ENCODE peak calls at places on chromosomes 13 and 19, in eight cellular contexts. R is AG08396; C is activated effector memory CD4-positive, alpha-beta T cell treated with Interleukin-2 at 50 U/mL for 16 hours; X is neuronal stem cell; M is fibroblast of the aortic adventitia; O is NCI-H2029; E is naive thymus-derived CD8-positive, alpha-beta T cell; U is activated CD4-positive, alpha-beta T cell treated with anti-CD3 and anti-CD28 coated beads for 48 hours. G is an unnamed sample.

GRCh38 chr19:1746401-1747284 is 6.7 kb upstream of the ONECUT3 start:
- DNase-seq in R (peak), C (no peak), X (no peak), M (peak), O (no peak), E (no peak), U (no peak), G (peak)

GRCh38 chr19:41223431-41224234 is 4.6 kb downstream of the AXL start:
- DNase-seq in R (peak), C (no peak), X (peak), M (peak), O (no peak), E (no peak), U (no peak), G (no peak)

GRCh38 chr13:113457510-113457909 is 4.2 kb upstream of the ADPRHL1 start:
- DNase-seq in R (no peak), C (no peak), X (no peak), M (no peak), O (no peak), E (no peak), U (no peak), G (no peak)

GRCh38 chr19:22491746-22492145 is 69.6 kb upstream of the ZNF98 start:
- DNase-seq in R (no peak), C (no peak), X (no peak), M (no peak), O (no peak), E (no peak), U (no peak), G (no peak)

GRCh38 chr13:23621316-23621645 is 51.1 kb downstream of the TNFRSF19 start:
- DNase-seq in R (peak), C (no peak), X (no peak), M (peak), O (no peak), E (no peak), U (peak), G (no peak)

GRCh38 chr19:38321646-38322323 is 2.1 kb downstream of the KCNK6 start:
- DNase-seq in R (peak), C (no peak), X (no peak), M (peak), O (no peak), E (no peak), U (no peak), G (no peak)

GRCh38 chr19:37594982-37595382 is 306 bp downstream of the ZNF540 start:
- DNase-seq in R (peak), C (peak), X (no peak), M (no peak), O (peak), E (no peak), U (peak), G (no peak)

GRCh38 chr13:113053376-113053775 is 52.2 kb upstream of the F7 start:
- DNase-seq in R (no peak), C (no peak), X (no peak), M (no peak), O (no peak), E (no peak), U (no peak), G (no peak)

GRCh38 chr19:41305923-41306322 is 4.0 kb upstream of the CCDC97 start:
- DNase-seq in R (no peak), C (no peak), X (no peak), M (no peak), O (no peak), E (no peak), U (no peak), G (no peak)

GRCh38 chr13:38421590-38422560 is 72.2 kb downstream of the UFM1 start:
- DNase-seq in R (no peak), C (no peak), X (no peak), M (no peak), O (no peak), E (no peak), U (no peak), G (no peak)

GRCh38 chr19:14479985-14480694 is 5.0 kb upstream of the PTGER1 start:
- DNase-seq in R (peak), C (peak), X (peak), M (no peak), O (peak), E (peak), U (peak), G (peak)

GRCh38 chr19:2332341-2333026 is 4.0 kb downstream of the SPPL2B start:
- DNase-seq in R (no peak), C (peak), X (no peak), M (no peak), O (no peak), E (peak), U (peak), G (peak)

GRCh38 chr19:48296963-48297734 is 27.3 kb downstream of the ZNF114 start:
- DNase-seq in R (no peak), C (no peak), X (no peak), M (no peak), O (no peak), E (no peak), U (no peak), G (no peak)

GRCh38 chr19:53999694-54000093 is 8.3 kb downstream of the CACNG6 start:
- DNase-seq in R (no peak), C (no peak), X (no peak), M (no peak), O (no peak), E (no peak), U (no peak), G (no peak)

GRCh38 chr19:579842-580155 is 7.4 kb downstream of the BSG start:
- DNase-seq in R (no peak), C (no peak), X (no peak), M (no peak), O (no peak), E (no peak), U (no peak), G (no peak)

GRCh38 chr13:40514797-40515196 is 151.6 kb downstream of the FOXO1 start:
- DNase-seq in R (no peak), C (no peak), X (no peak), M (no peak), O (no peak), E (no peak), U (no peak), G (no peak)

GRCh38 chr13:89862691-89863036 is 1484.8 kb upstream of the MIR17HG start:
- DNase-seq in R (no peak), C (no peak), X (no peak), M (no peak), O (no peak), E (no peak), U (no peak), G (no peak)

GRCh38 chr19:46082728-46083050 is 41.8 kb downstream of the IGFL3 start:
- DNase-seq in R (no peak), C (no peak), X (no peak), M (no peak), O (no peak), E (no peak), U (no peak), G (no peak)

GRCh38 chr13:109332501-109333499 is 453.6 kb downstream of the IRS2 start:
- DNase-seq in R (no peak), C (no peak), X (no peak), M (no peak), O (peak), E (no peak), U (no peak), G (no peak)

GRCh38 chr19:13045812-13046211 is 50.5 kb downstream of the NFIX start:
- DNase-seq in R (no peak), C (no peak), X (no peak), M (peak), O (no peak), E (no peak), U (no peak), G (no peak)

GRCh38 chr13:111853766-111854165 is 213.2 kb upstream of the SOX1 start:
- DNase-seq in R (no peak), C (no peak), X (no peak), M (no peak), O (peak), E (no peak), U (no peak), G (no peak)

GRCh38 chr19:746208-746819 is 4.6 kb upstream of the MISP start:
- DNase-seq in R (no peak), C (no peak), X (no peak), M (no peak), O (no peak), E (no peak), U (no peak), G (no peak)

GRCh38 chr13:51380269-51380668 is 40.8 kb downstream of the SERPINE3 start:
- DNase-seq in R (no peak), C (no peak), X (no peak), M (peak), O (peak), E (no peak), U (no peak), G (no peak)

GRCh38 chr13:114225610-114226009 is 9.1 kb upstream of the CDC16 start:
- DNase-seq in R (no peak), C (no peak), X (no peak), M (no peak), O (no peak), E (peak), U (peak), G (no peak)

GRCh38 chr13:113560645-113561416 is 23.7 kb upstream of the TFDP1 start:
- DNase-seq in R (no peak), C (no peak), X (no peak), M (no peak), O (no peak), E (no peak), U (no peak), G (no peak)

GRCh38 chr13:50074843-50075242 is 59.6 kb downstream of the KCNRG start:
- DNase-seq in R (no peak), C (no peak), X (no peak), M (peak), O (no peak), E (no peak), U (no peak), G (no peak)

GRCh38 chr19:10402441-10403038 is 802 bp downstream of the CDC37 start:
- DNase-seq in R (peak), C (no peak), X (no peak), M (peak), O (no peak), E (no peak), U (no peak), G (peak)

GRCh38 chr13:59201836-59202235 is 961.9 kb downstream of the DIAPH3 start:
- DNase-seq in R (no peak), C (no peak), X (no peak), M (no peak), O (no peak), E (no peak), U (no peak), G (peak)

GRCh38 chr13:27599845-27600553 is 20.3 kb downstream of the LNX2 start:
- DNase-seq in R (peak), C (no peak), X (no peak), M (peak), O (no peak), E (no peak), U (no peak), G (peak)

GRCh38 chr13:33184131-33184485 is 101.4 kb downstream of the STARD13 start:
- DNase-seq in R (no peak), C (no peak), X (no peak), M (no peak), O (no peak), E (no peak), U (no peak), G (no peak)

GRCh38 chr19:55400281-55401087 is 7.1 kb downstream of the UBE2S start:
- DNase-seq in R (no peak), C (no peak), X (no peak), M (no peak), O (no peak), E (no peak), U (no peak), G (no peak)

GRCh38 chr13:24214528-24214927 is 54.0 kb downstream of the SPATA13 start:
- DNase-seq in R (no peak), C (no peak), X (no peak), M (no peak), O (no peak), E (no peak), U (no peak), G (no peak)

GRCh38 chr19:7904074-7905020 is 670 bp downstream of the MAP2K7 start:
- DNase-seq in R (peak), C (peak), X (no peak), M (no peak), O (no peak), E (no peak), U (peak), G (no peak)

GRCh38 chr13:77853701-77854100 is 64.9 kb downstream of the EDNRB start:
- DNase-seq in R (no peak), C (no peak), X (peak), M (no peak), O (no peak), E (no peak), U (no peak), G (peak)

GRCh38 chr13:75258159-75258782 is 223.7 kb downstream of the TBC1D4 start:
- DNase-seq in R (peak), C (no peak), X (peak), M (peak), O (no peak), E (peak), U (no peak), G (peak)

GRCh38 chr19:4456843-4457653 is 546 bp downstream of the UBXN6 start:
- DNase-seq in R (peak), C (no peak), X (peak), M (peak), O (peak), E (peak), U (peak), G (peak)